ENCODE peak calls at places on chromosomes 13 and 19, in four cellular contexts. One of them, this sample, is unnamed.
A peak's percentile ranks its signal among the peaks of the same experiment; 100 is the strongest.

GRCh38 chr19:8248348-8249328 is 39.5 kb downstream of the CERS4 start:
- DNase-seq in activated T-cell treated with anti-CD3 and anti-CD28 coated beads, Interleukin-2, amount 50 U/mL, for 72 hours: no peak
- DNase-seq in omental fat pad: no peak
- DNase-seq in Jurkat, Clone E6-1: no peak
- DNase-seq in this sample: no peak

GRCh38 chr13:39527961-39528720 is 74.9 kb downstream of the LHFPL6 start:
- DNase-seq in Jurkat, Clone E6-1: no peak
- DNase-seq in omental fat pad: no peak
- DNase-seq in activated T-cell treated with anti-CD3 and anti-CD28 coated beads, Interleukin-2, amount 50 U/mL, for 72 hours: no peak
- DNase-seq in this sample: no peak

GRCh38 chr13:77184455-77184854 is 142.4 kb downstream of the MYCBP2 start:
- DNase-seq in omental fat pad: no peak
- DNase-seq in activated T-cell treated with anti-CD3 and anti-CD28 coated beads, Interleukin-2, amount 50 U/mL, for 72 hours: peak; percentile 63
- DNase-seq in Jurkat, Clone E6-1: no peak
- DNase-seq in this sample: peak; percentile 34

GRCh38 chr13:89950225-89950624 is 1397.3 kb upstream of the MIR17HG start:
- DNase-seq in Jurkat, Clone E6-1: no peak
- DNase-seq in omental fat pad: no peak
- DNase-seq in activated T-cell treated with anti-CD3 and anti-CD28 coated beads, Interleukin-2, amount 50 U/mL, for 72 hours: no peak
- DNase-seq in this sample: no peak

GRCh38 chr19:40623403-40624239 is 22.5 kb downstream of the LTBP4 start:
- DNase-seq in omental fat pad: peak; percentile 44
- DNase-seq in activated T-cell treated with anti-CD3 and anti-CD28 coated beads, Interleukin-2, amount 50 U/mL, for 72 hours: no peak
- DNase-seq in Jurkat, Clone E6-1: no peak
- DNase-seq in this sample: peak; percentile 39

GRCh38 chr19:1904385-1905070 is 671 bp upstream of the ADAT3 start:
- DNase-seq in Jurkat, Clone E6-1: no peak
- DNase-seq in activated T-cell treated with anti-CD3 and anti-CD28 coated beads, Interleukin-2, amount 50 U/mL, for 72 hours: no peak
- DNase-seq in omental fat pad: no peak
- DNase-seq in this sample: no peak

GRCh38 chr19:4737955-4738580 is 14.4 kb upstream of the DPP9 start:
- DNase-seq in omental fat pad: no peak
- DNase-seq in activated T-cell treated with anti-CD3 and anti-CD28 coated beads, Interleukin-2, amount 50 U/mL, for 72 hours: no peak
- DNase-seq in Jurkat, Clone E6-1: no peak
- DNase-seq in this sample: no peak

GRCh38 chr19:7612282-7613274 is 16.8 kb downstream of the XAB2 start:
- DNase-seq in activated T-cell treated with anti-CD3 and anti-CD28 coated beads, Interleukin-2, amount 50 U/mL, for 72 hours: no peak
- DNase-seq in Jurkat, Clone E6-1: no peak
- DNase-seq in omental fat pad: no peak
- DNase-seq in this sample: no peak

GRCh38 chr13:108915095-108915633 is 285.8 kb downstream of the MYO16 start:
- DNase-seq in omental fat pad: no peak
- DNase-seq in activated T-cell treated with anti-CD3 and anti-CD28 coated beads, Interleukin-2, amount 50 U/mL, for 72 hours: no peak
- DNase-seq in Jurkat, Clone E6-1: no peak
- DNase-seq in this sample: no peak

GRCh38 chr13:75395901-75396300 is 86.1 kb downstream of the TBC1D4 start:
- DNase-seq in omental fat pad: no peak
- DNase-seq in Jurkat, Clone E6-1: no peak
- DNase-seq in activated T-cell treated with anti-CD3 and anti-CD28 coated beads, Interleukin-2, amount 50 U/mL, for 72 hours: no peak
- DNase-seq in this sample: no peak

GRCh38 chr19:15776264-15776663 is 11.2 kb upstream of the OR10H5 start:
- DNase-seq in omental fat pad: no peak
- DNase-seq in activated T-cell treated with anti-CD3 and anti-CD28 coated beads, Interleukin-2, amount 50 U/mL, for 72 hours: no peak
- DNase-seq in Jurkat, Clone E6-1: no peak
- DNase-seq in this sample: no peak

GRCh38 chr19:41597600-41598041 is 21.7 kb downstream of the CEACAM21 start:
- DNase-seq in activated T-cell treated with anti-CD3 and anti-CD28 coated beads, Interleukin-2, amount 50 U/mL, for 72 hours: peak; percentile 74
- DNase-seq in omental fat pad: peak; percentile 55
- DNase-seq in Jurkat, Clone E6-1: peak; percentile 70
- DNase-seq in this sample: peak; percentile 74

GRCh38 chr19:49786432-49786831 is 19.6 kb downstream of the AP2A1 start:
- DNase-seq in omental fat pad: no peak
- DNase-seq in Jurkat, Clone E6-1: no peak
- DNase-seq in activated T-cell treated with anti-CD3 and anti-CD28 coated beads, Interleukin-2, amount 50 U/mL, for 72 hours: no peak
- DNase-seq in this sample: no peak

GRCh38 chr13:74289861-74290260 is 155.7 kb upstream of the KLF12 start:
- DNase-seq in Jurkat, Clone E6-1: no peak
- DNase-seq in omental fat pad: no peak
- DNase-seq in activated T-cell treated with anti-CD3 and anti-CD28 coated beads, Interleukin-2, amount 50 U/mL, for 72 hours: no peak
- DNase-seq in this sample: no peak

GRCh38 chr19:45348367-45349125 is 8.0 kb downstream of the KLC3 start:
- DNase-seq in activated T-cell treated with anti-CD3 and anti-CD28 coated beads, Interleukin-2, amount 50 U/mL, for 72 hours: no peak
- DNase-seq in Jurkat, Clone E6-1: no peak
- DNase-seq in omental fat pad: no peak
- DNase-seq in this sample: no peak

GRCh38 chr13:30047154-30047874 is 196.9 kb upstream of the UBL3 start:
- DNase-seq in Jurkat, Clone E6-1: peak; percentile 79
- DNase-seq in omental fat pad: no peak
- DNase-seq in activated T-cell treated with anti-CD3 and anti-CD28 coated beads, Interleukin-2, amount 50 U/mL, for 72 hours: peak; percentile 12
- DNase-seq in this sample: peak; percentile 10

GRCh38 chr19:42076375-42076944 is 494 bp downstream of the ZNF574 start:
- DNase-seq in Jurkat, Clone E6-1: no peak
- DNase-seq in omental fat pad: no peak
- DNase-seq in activated T-cell treated with anti-CD3 and anti-CD28 coated beads, Interleukin-2, amount 50 U/mL, for 72 hours: no peak
- DNase-seq in this sample: peak; percentile 46

GRCh38 chr13:113411216-113412023 is 41.9 kb downstream of the ADPRHL1 start:
- DNase-seq in Jurkat, Clone E6-1: no peak
- DNase-seq in omental fat pad: no peak
- DNase-seq in activated T-cell treated with anti-CD3 and anti-CD28 coated beads, Interleukin-2, amount 50 U/mL, for 72 hours: no peak
- DNase-seq in this sample: no peak

GRCh38 chr13:101242720-101243119 is 173.6 kb downstream of the NALCN start:
- DNase-seq in omental fat pad: no peak
- DNase-seq in Jurkat, Clone E6-1: no peak
- DNase-seq in activated T-cell treated with anti-CD3 and anti-CD28 coated beads, Interleukin-2, amount 50 U/mL, for 72 hours: no peak
- DNase-seq in this sample: no peak

GRCh38 chr19:39307822-39308530 is 11.8 kb downstream of the IFNL1 start:
- DNase-seq in Jurkat, Clone E6-1: no peak
- DNase-seq in omental fat pad: no peak
- DNase-seq in activated T-cell treated with anti-CD3 and anti-CD28 coated beads, Interleukin-2, amount 50 U/mL, for 72 hours: no peak
- DNase-seq in this sample: no peak

GRCh38 chr13:34640179-34640929 is 301.7 kb upstream of the NBEA start:
- DNase-seq in activated T-cell treated with anti-CD3 and anti-CD28 coated beads, Interleukin-2, amount 50 U/mL, for 72 hours: no peak
- DNase-seq in Jurkat, Clone E6-1: no peak
- DNase-seq in omental fat pad: no peak
- DNase-seq in this sample: no peak

GRCh38 chr19:2962018-2962670 is 15.2 kb upstream of the TLE6 start:
- DNase-seq in Jurkat, Clone E6-1: peak; percentile 88
- DNase-seq in omental fat pad: no peak
- DNase-seq in activated T-cell treated with anti-CD3 and anti-CD28 coated beads, Interleukin-2, amount 50 U/mL, for 72 hours: peak; percentile 74
- DNase-seq in this sample: peak; percentile 31

This sample was measured in activated naive CD8-positive, alpha-beta T cell treated with anti-CD3 and anti-CD28 coated beads, Interleukin-2, amount 50 U/mL, for 24 hours.